ENCODE peak calls at places on chromosomes 4 and X, in five cellular contexts. One of them, this sample, is unnamed.

GRCh38 chrX:104432321-104432720 is 133.7 kb upstream of the IL1RAPL2 start:
- DNase-seq in HTR-8/SVneo: no peak
- DNase-seq in stimulated activated CD4-positive, alpha-beta T cell treated with anti-CD3 and anti-CD28 coated beads, Interleukin-1b, Interleukin-23, amount 100 ng/mL, for 1 hour: no peak
- DNase-seq in AG10803: no peak
- DNase-seq in ovary: no peak
- DNase-seq in this sample: no peak

GRCh38 chr4:10926025-10926424 is 241.5 kb upstream of the CLNK start:
- DNase-seq in stimulated activated CD4-positive, alpha-beta T cell treated with anti-CD3 and anti-CD28 coated beads, Interleukin-1b, Interleukin-23, amount 100 ng/mL, for 1 hour: no peak
- DNase-seq in AG10803: peak
- DNase-seq in HTR-8/SVneo: no peak
- DNase-seq in ovary: no peak
- DNase-seq in this sample: no peak

GRCh38 chr4:109465065-109465464 is 31.4 kb downstream of the SEC24B start:
- DNase-seq in ovary: no peak
- DNase-seq in stimulated activated CD4-positive, alpha-beta T cell treated with anti-CD3 and anti-CD28 coated beads, Interleukin-1b, Interleukin-23, amount 100 ng/mL, for 1 hour: no peak
- DNase-seq in AG10803: peak
- DNase-seq in HTR-8/SVneo: no peak
- DNase-seq in this sample: peak

GRCh38 chr4:128386761-128387599 is 99.4 kb upstream of the PGRMC2 start:
- DNase-seq in HTR-8/SVneo: peak
- DNase-seq in ovary: peak
- DNase-seq in AG10803: peak
- DNase-seq in stimulated activated CD4-positive, alpha-beta T cell treated with anti-CD3 and anti-CD28 coated beads, Interleukin-1b, Interleukin-23, amount 100 ng/mL, for 1 hour: no peak
- DNase-seq in this sample: peak

GRCh38 chr4:164058775-164059174 is 564.3 kb downstream of the TMA16 start:
- DNase-seq in AG10803: no peak
- DNase-seq in ovary: no peak
- DNase-seq in stimulated activated CD4-positive, alpha-beta T cell treated with anti-CD3 and anti-CD28 coated beads, Interleukin-1b, Interleukin-23, amount 100 ng/mL, for 1 hour: no peak
- DNase-seq in HTR-8/SVneo: no peak
- DNase-seq in this sample: no peak

GRCh38 chr4:25535278-25535677 is 120.4 kb upstream of the SLC34A2 start:
- DNase-seq in ovary: no peak
- DNase-seq in stimulated activated CD4-positive, alpha-beta T cell treated with anti-CD3 and anti-CD28 coated beads, Interleukin-1b, Interleukin-23, amount 100 ng/mL, for 1 hour: no peak
- DNase-seq in AG10803: no peak
- DNase-seq in HTR-8/SVneo: no peak
- DNase-seq in this sample: no peak

GRCh38 chrX:44874481-44875184 is 1.6 kb downstream of the KDM6A start:
- DNase-seq in AG10803: peak
- DNase-seq in stimulated activated CD4-positive, alpha-beta T cell treated with anti-CD3 and anti-CD28 coated beads, Interleukin-1b, Interleukin-23, amount 100 ng/mL, for 1 hour: no peak
- DNase-seq in HTR-8/SVneo: peak
- DNase-seq in ovary: no peak
- DNase-seq in this sample: no peak

GRCh38 chr4:19987746-19988145 is 264.0 kb upstream of the SLIT2 start:
- DNase-seq in HTR-8/SVneo: no peak
- DNase-seq in ovary: no peak
- DNase-seq in stimulated activated CD4-positive, alpha-beta T cell treated with anti-CD3 and anti-CD28 coated beads, Interleukin-1b, Interleukin-23, amount 100 ng/mL, for 1 hour: no peak
- DNase-seq in AG10803: peak
- DNase-seq in this sample: no peak

GRCh38 chrX:31832263-31832662 is 760.4 kb upstream of the FTHL17 start:
- DNase-seq in HTR-8/SVneo: no peak
- DNase-seq in AG10803: no peak
- DNase-seq in ovary: no peak
- DNase-seq in stimulated activated CD4-positive, alpha-beta T cell treated with anti-CD3 and anti-CD28 coated beads, Interleukin-1b, Interleukin-23, amount 100 ng/mL, for 1 hour: no peak
- DNase-seq in this sample: no peak

GRCh38 chrX:108020631-108021030 is 24.2 kb upstream of the VSIG1 start:
- DNase-seq in ovary: no peak
- DNase-seq in stimulated activated CD4-positive, alpha-beta T cell treated with anti-CD3 and anti-CD28 coated beads, Interleukin-1b, Interleukin-23, amount 100 ng/mL, for 1 hour: no peak
- DNase-seq in AG10803: peak
- DNase-seq in HTR-8/SVneo: no peak
- DNase-seq in this sample: no peak

GRCh38 chr4:16642897-16643296 is 255.5 kb downstream of the LDB2 start:
- DNase-seq in AG10803: no peak
- DNase-seq in HTR-8/SVneo: peak
- DNase-seq in stimulated activated CD4-positive, alpha-beta T cell treated with anti-CD3 and anti-CD28 coated beads, Interleukin-1b, Interleukin-23, amount 100 ng/mL, for 1 hour: no peak
- DNase-seq in ovary: no peak
- DNase-seq in this sample: no peak

GRCh38 chrX:26511621-26512363 is 295.8 kb downstream of the MAGEB5 start:
- DNase-seq in stimulated activated CD4-positive, alpha-beta T cell treated with anti-CD3 and anti-CD28 coated beads, Interleukin-1b, Interleukin-23, amount 100 ng/mL, for 1 hour: no peak
- DNase-seq in HTR-8/SVneo: no peak
- DNase-seq in AG10803: no peak
- DNase-seq in ovary: no peak
- DNase-seq in this sample: no peak

GRCh38 chr4:27008693-27009092 is 148.1 kb downstream of the STIM2 start:
- DNase-seq in HTR-8/SVneo: no peak
- DNase-seq in stimulated activated CD4-positive, alpha-beta T cell treated with anti-CD3 and anti-CD28 coated beads, Interleukin-1b, Interleukin-23, amount 100 ng/mL, for 1 hour: no peak
- DNase-seq in ovary: no peak
- DNase-seq in AG10803: peak
- DNase-seq in this sample: no peak

This sample was measured in adrenal gland.